ENCODE peak calls at places on chromosomes 7 and 10, in five cellular contexts. J, L, B, C and Z are unnamed samples.
A peak's percentile ranks its signal among the peaks of the same experiment; 100 is the strongest.

GRCh38 chr7:116547347-116547746 is 22.5 kb downstream of the CAV1 start:
- DNase-seq in J (no peak), L (no peak), B (no peak), C (no peak), Z (no peak)

GRCh38 chr10:112677689-112678088 is 230.7 kb downstream of the VTI1A start:
- DNase-seq in C (no peak), J (no peak), B (no peak), L (no peak), Z (no peak)

GRCh38 chr10:97534746-97535367 is 36.1 kb downstream of the UBTD1 start:
- DNase-seq in C (no peak), J (no peak), B (no peak), L (no peak), Z (no peak)

GRCh38 chr7:36870625-36871354 is 146.5 kb upstream of the AOAH start:
- DNase-seq in L (no peak), B (no peak), J (no peak), C (no peak), Z (no peak)

GRCh38 chr7:157614457-157615020 is 277.7 kb downstream of the DNAJB6 start:
- DNase-seq in J (no peak), B (no peak), C (no peak), L (no peak), Z (no peak)

GRCh38 chr7:47578581-47579270 is 3.2 kb downstream of the TNS3 start:
- DNase-seq in B (no peak), J (no peak), C (no peak), L (no peak), Z (no peak)

GRCh38 chr7:26850193-26850651 is 14.2 kb downstream of the SKAP2 start:
- DNase-seq in J (no peak), C (no peak), L (no peak), B (peak; percentile 61), Z (no peak)

GRCh38 chr10:42952358-42952757 is 124.5 kb upstream of the RET start:
- DNase-seq in B (no peak), L (no peak), C (no peak), J (no peak), Z (no peak)

GRCh38 chr10:128701381-128701780 is 575.2 kb upstream of the MKI67 start:
- DNase-seq in B (no peak), C (no peak), L (no peak), J (no peak), Z (no peak)

GRCh38 chr7:8259586-8260222 is 2.3 kb downstream of the ICA1 start:
- DNase-seq in L (no peak), B (no peak), J (no peak), C (no peak), Z (no peak)

GRCh38 chr10:80461208-80462183 is 7.4 kb downstream of the TSPAN14 start:
- DNase-seq in C (no peak), B (no peak), J (no peak), L (no peak), Z (no peak)

GRCh38 chr10:131567279-131568162 is 256.0 kb upstream of the TCERG1L start:
- DNase-seq in L (no peak), C (no peak), J (no peak), B (no peak), Z (no peak)

GRCh38 chr10:63595072-63595471 is 73.9 kb downstream of the REEP3 start:
- DNase-seq in B (no peak), C (no peak), L (no peak), J (no peak), Z (no peak)

GRCh38 chr7:30950197-30950596 is 13.6 kb upstream of the GHRHR start:
- DNase-seq in B (no peak), J (no peak), L (no peak), C (no peak), Z (no peak)

GRCh38 chr7:35249537-35249907 is 4.4 kb downstream of the TBX20 start:
- DNase-seq in B (no peak), L (no peak), C (no peak), J (no peak), Z (no peak)

GRCh38 chr7:47356261-47356660 is 225.7 kb downstream of the TNS3 start:
- DNase-seq in B (no peak), J (no peak), L (no peak), C (no peak), Z (no peak)

GRCh38 chr10:132554053-132554990 is 16.7 kb downstream of the INPP5A start:
- DNase-seq in J (no peak), B (no peak), C (no peak), L (no peak), Z (no peak)

GRCh38 chr10:34740321-34740720 is 74.8 kb downstream of the PARD3 start:
- DNase-seq in J (no peak), L (no peak), C (no peak), B (no peak), Z (no peak)

GRCh38 chr10:35890061-35890969 is 248.2 kb upstream of the FZD8 start:
- DNase-seq in C (no peak), B (no peak), L (no peak), J (no peak), Z (no peak)

GRCh38 chr10:13505040-13505680 is 23.7 kb downstream of the BEND7 start:
- DNase-seq in J (no peak), C (no peak), B (no peak), L (no peak), Z (no peak)

GRCh38 chr10:119209050-119209735 is 1.8 kb downstream of the GRK5 start:
- DNase-seq in J (no peak), B (peak; percentile 23), C (no peak), L (peak; percentile 34), Z (peak; percentile 25)

GRCh38 chr10:116669080-116669479 is 48.3 kb downstream of the PNLIPRP2 start:
- DNase-seq in B (no peak), J (no peak), C (no peak), L (no peak), Z (no peak)

GRCh38 chr7:155663942-155664341 is 19.5 kb downstream of the RBM33 start:
- DNase-seq in L (no peak), C (no peak), J (no peak), B (no peak), Z (no peak)

GRCh38 chr10:110820321-110820814 is 51.4 kb upstream of the PDCD4 start:
- DNase-seq in C (no peak), L (no peak), J (no peak), B (no peak), Z (no peak)

GRCh38 chr7:78924581-78924980 is 528.9 kb downstream of the MAGI2 start:
- DNase-seq in C (no peak), L (no peak), B (no peak), J (no peak), Z (no peak)

GRCh38 chr7:109549461-109549860 is 979.8 kb downstream of the DNAJB9 start:
- DNase-seq in L (no peak), C (no peak), J (no peak), B (no peak), Z (no peak)

GRCh38 chr7:2063562-2064360 is 169.0 kb downstream of the MAD1L1 start:
- DNase-seq in J (no peak), L (no peak), B (peak; percentile 16), C (no peak), Z (no peak)

GRCh38 chr7:111802194-111802785 is 240.0 kb upstream of the IMMP2L start:
- DNase-seq in J (no peak), C (no peak), B (no peak), L (no peak), Z (no peak)

GRCh38 chr7:116772423-116772852 is 89.9 kb upstream of the CAPZA2 start:
- DNase-seq in J (peak; percentile 97), L (no peak), C (no peak), B (peak; percentile 96), Z (peak; percentile 48)

GRCh38 chr7:70456729-70457128 is 675.2 kb upstream of the GALNT17 start:
- DNase-seq in J (no peak), C (no peak), L (no peak), B (no peak), Z (no peak)

GRCh38 chr10:9510626-9511025 is 1456.1 kb downstream of the GATA3 start:
- DNase-seq in C (no peak), B (no peak), L (no peak), J (no peak), Z (no peak)

GRCh38 chr7:607938-608337 is 88.3 kb upstream of the PDGFA start:
- DNase-seq in C (no peak), L (no peak), B (no peak), J (no peak), Z (no peak)

GRCh38 chr10:100120550-100120949 is 38.9 kb upstream of the CPN1 start:
- DNase-seq in B (no peak), C (no peak), J (no peak), L (no peak), Z (no peak)

GRCh38 chr7:150572496-150572895 is 5.3 kb downstream of the GIMAP4 start:
- DNase-seq in B (no peak), L (no peak), C (no peak), J (no peak), Z (no peak)

GRCh38 chr7:85851571-85852193 is 664.8 kb upstream of the SEMA3D start:
- DNase-seq in B (peak; percentile 14), C (no peak), L (no peak), J (peak; percentile 29), Z (no peak)

GRCh38 chr7:149637911-149638565 is 135.3 kb downstream of the ZNF467 start:
- DNase-seq in B (no peak), J (no peak), C (no peak), L (no peak), Z (no peak)

GRCh38 chr10:119494224-119495060 is 48.1 kb downstream of the RGS10 start:
- DNase-seq in J (no peak), C (no peak), L (no peak), B (no peak), Z (no peak)

GRCh38 chr10:80583681-80584080 is 46.0 kb downstream of the SH2D4B start:
- DNase-seq in J (no peak), B (no peak), L (no peak), C (no peak), Z (no peak)

GRCh38 chr10:48289652-48290238 is 15.2 kb upstream of the FRMPD2 start:
- DNase-seq in L (no peak), C (no peak), B (peak; percentile 50), J (no peak), Z (no peak)

GRCh38 chr10:95121904-95122303 is 52.6 kb upstream of the CYP2C8 start:
- DNase-seq in B (no peak), L (no peak), J (no peak), C (no peak), Z (no peak)